ENCODE peak calls at places on chromosomes 2 and 18, in four cellular contexts. J is cardiac muscle cell, K is brain microvascular endothelial cell, A is left ventricle myocardium inferior. C is an unnamed sample.

GRCh38 chr2:16051841-16052564 is 111.7 kb downstream of the MYCN start:
- DNase-seq in J (no peak), A (no peak), K (no peak), C (no peak)

GRCh38 chr18:10032331-10032979 is 118.6 kb downstream of the VAPA start:
- DNase-seq in K (no peak), J (peak; percentile 23), A (no peak), C (no peak)

GRCh38 chr18:3675446-3675845 is 225.5 kb downstream of the TGIF1 start:
- DNase-seq in A (no peak), K (no peak), J (no peak), C (no peak)

GRCh38 chr2:57760448-57760847 is 286.2 kb upstream of the VRK2 start:
- DNase-seq in A (no peak), K (no peak), J (no peak), C (no peak)

GRCh38 chr2:41967426-41968181 is 80.2 kb upstream of the PKDCC start:
- DNase-seq in K (no peak), A (peak; percentile 40), J (no peak), C (no peak)

GRCh38 chr18:50203801-50204604 is 9.1 kb upstream of the MYO5B start:
- DNase-seq in A (no peak), K (peak; percentile 33), J (peak; percentile 82), C (peak; percentile 65)

GRCh38 chr2:56474412-56475158 is 290.8 kb downstream of the CCDC85A start:
- DNase-seq in J (peak; percentile 46), K (no peak), A (no peak), C (peak; percentile 38)

GRCh38 chr18:44807766-44808165 is 127.1 kb downstream of the SETBP1 start:
- DNase-seq in A (no peak), K (no peak), J (no peak), C (no peak)

GRCh38 chr2:205166749-205167148 is 515.6 kb upstream of the NRP2 start:
- DNase-seq in A (peak; percentile 24), J (no peak), K (no peak), C (no peak)

GRCh38 chr18:58360324-58360723 is 268.6 kb downstream of the ALPK2 start:
- DNase-seq in A (no peak), J (no peak), K (no peak), C (no peak)

GRCh38 chr2:112627060-112628040 is 18.4 kb upstream of the SLC20A1 start:
- DNase-seq in K (peak; percentile 95), A (peak; percentile 45), J (no peak), C (peak; percentile 53)

GRCh38 chr2:43890855-43891254 is 52.1 kb downstream of the ABCG8 start:
- DNase-seq in K (no peak), A (no peak), J (no peak), C (no peak)

GRCh38 chr2:127175821-127176354 is 44.2 kb downstream of the CYP27C1 start:
- DNase-seq in K (no peak), J (no peak), A (no peak), C (no peak)
- H3K4me3 ChIP-seq in K (no peak overlapping the region), J (no peak overlapping the region), A (no peak overlapping the region), C (no peak overlapping the region)

DNA sequence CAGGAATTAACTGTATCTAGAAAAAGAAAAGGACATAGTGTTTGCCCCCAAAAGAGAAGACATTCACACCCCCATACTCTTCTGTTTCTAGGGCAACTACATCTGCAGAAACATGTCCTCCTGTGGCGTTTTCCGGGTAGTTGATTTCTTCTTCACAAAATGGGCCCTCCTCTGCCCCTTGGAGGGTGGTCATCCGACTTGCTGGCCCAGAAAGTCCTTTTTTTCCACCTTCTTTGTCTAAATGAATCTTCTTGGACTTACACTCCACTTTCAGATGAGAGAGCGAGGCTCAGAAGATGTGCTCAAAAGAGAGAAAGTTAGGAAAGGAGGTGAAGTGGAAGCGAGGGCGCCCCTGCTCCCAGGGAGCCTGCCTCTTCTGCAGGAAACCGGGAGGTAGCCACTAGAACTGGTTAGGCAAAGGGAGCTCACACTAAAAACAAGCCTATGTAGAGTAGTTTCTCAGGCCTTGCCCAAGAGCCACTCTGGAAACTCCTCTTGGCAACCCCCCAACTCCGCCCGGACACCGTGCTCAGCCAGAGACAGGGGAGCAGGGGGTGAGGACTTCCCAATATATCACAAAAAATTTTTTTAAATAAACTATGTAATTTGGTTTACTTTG is 10.2 kb upstream of the SIX3 start:
- DNase-seq in J (no peak), K (no peak), A (no peak), C (no peak)
- H3K27me3 ChIP-seq in J (peaks cover 100% of the 10 kb centered on the region), K (peaks cover 92% of the 10 kb centered on the region), A (peaks cover 100% of the 10 kb centered on the region), C (peaks cover 100% of the 10 kb centered on the region)

DNA sequence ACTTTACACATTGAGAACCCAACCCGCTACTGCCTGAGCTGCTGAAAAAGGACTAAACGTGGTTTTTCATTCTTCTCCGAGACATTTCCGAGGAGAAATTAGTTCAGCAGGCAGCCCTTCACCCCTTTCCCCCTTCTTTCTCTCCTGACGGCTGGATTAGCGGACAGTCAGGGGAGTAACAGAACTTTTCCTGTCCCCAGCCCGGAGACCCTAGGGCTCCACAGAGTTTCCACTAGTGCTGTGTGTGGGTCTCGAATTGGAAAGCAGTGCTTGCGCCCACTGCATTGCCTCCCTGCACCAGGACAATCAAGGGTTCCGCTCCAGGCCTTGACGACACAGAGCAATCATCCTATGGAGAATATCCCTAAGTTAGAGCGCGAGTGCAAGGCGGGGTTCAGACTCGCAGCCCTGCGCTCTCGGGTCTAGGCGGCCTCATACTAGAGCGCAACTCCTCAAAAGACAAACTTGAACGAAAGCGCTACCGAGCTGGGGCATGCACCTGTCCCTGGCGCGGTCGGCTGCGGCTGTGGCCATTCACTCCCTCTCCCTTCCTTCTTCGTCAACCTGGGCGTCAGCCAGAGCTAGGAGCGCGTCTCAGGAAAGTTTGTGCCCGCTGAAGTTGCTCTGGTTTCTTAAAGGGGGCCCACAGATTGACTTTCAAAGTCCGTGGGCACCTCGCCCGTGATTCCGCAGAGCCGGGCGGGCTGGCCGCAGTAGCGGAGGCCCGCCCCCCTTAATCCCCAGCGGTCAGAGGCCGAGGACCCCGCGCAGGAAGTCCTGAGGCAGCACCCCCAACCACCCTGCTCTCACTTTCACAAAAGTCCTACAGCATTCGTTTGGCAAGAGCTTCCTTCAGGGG is 811 bp downstream of the OSR1 start:
- DNase-seq in J (peak; percentile 51), A (peak; percentile 25), K (no peak), C (no peak)
- H3K4me3 ChIP-seq in J (peak overlapping the region; percentile 78), A (peak overlapping the region; percentile 78), K (peak overlapping the region; percentile 67), C (peak overlapping the region; percentile 49)

GRCh38 chr2:8625399-8626283 is 56.2 kb upstream of the ID2 start:
- DNase-seq in K (no peak), J (no peak), A (no peak), C (no peak)
- H3K27me3 ChIP-seq in K (no peaks in the 10 kb centered on the region), J (no peaks in the 10 kb centered on the region), A (no peaks in the 10 kb centered on the region), C (no peaks in the 10 kb centered on the region)

GRCh38 chr18:54254265-54254758 is 15.0 kb upstream of the POLI start:
- DNase-seq in K (peak; percentile 27), A (no peak), J (no peak), C (no peak)
- H3K4me3 ChIP-seq in K (peak overlapping the region; percentile 15), A (no peak overlapping the region), J (no peak overlapping the region), C (no peak overlapping the region)

GRCh38 chr2:98379311-98380202 is 33.3 kb downstream of the CNGA3 start:
- DNase-seq in K (no peak), J (no peak), A (no peak), C (no peak)
- H3K27me3 ChIP-seq in K (peaks cover 16% of the 10 kb centered on the region), J (peaks cover 3% of the 10 kb centered on the region), A (peaks cover 31% of the 10 kb centered on the region), C (peaks cover 26% of the 10 kb centered on the region)

GRCh38 chr2:229997565-229997964 is 71.2 kb downstream of the SLC16A14 start:
- DNase-seq in K (no peak), J (no peak), A (no peak), C (no peak)
- H3K4me3 ChIP-seq in K (no peak overlapping the region), J (no peak overlapping the region), A (no peak overlapping the region), C (no peak overlapping the region)